ENCODE peak calls at places on chromosomes 5 and 9, in nine cellular contexts. One of them, this sample, is unnamed.

GRCh38 chr5:33702867-33703266 is 188.9 kb downstream of the ADAMTS12 start:
- DNase-seq in GM23248: no peak
- DNase-seq in fibroblast of lung: no peak
- DNase-seq in kidney: no peak
- DNase-seq in mesenchymal stem cell: no peak
- DNase-seq in SK-N-SH: no peak
- DNase-seq in IMR-90: no peak
- DNase-seq in neuronal stem cell: no peak
- DNase-seq in K562: no peak
- DNase-seq in this sample: no peak

GRCh38 chr5:143843461-143843860 is 31.5 kb downstream of the HMHB1 start:
- DNase-seq in GM23248: no peak
- DNase-seq in fibroblast of lung: no peak
- DNase-seq in kidney: no peak
- DNase-seq in mesenchymal stem cell: no peak
- DNase-seq in SK-N-SH: no peak
- DNase-seq in IMR-90: no peak
- DNase-seq in neuronal stem cell: no peak
- DNase-seq in K562: no peak
- DNase-seq in this sample: no peak

GRCh38 chr5:55636177-55636576 is 75.9 kb downstream of the SLC38A9 start:
- DNase-seq in GM23248: no peak
- DNase-seq in fibroblast of lung: no peak
- DNase-seq in kidney: no peak
- DNase-seq in mesenchymal stem cell: peak
- DNase-seq in SK-N-SH: peak
- DNase-seq in IMR-90: no peak
- DNase-seq in neuronal stem cell: no peak
- DNase-seq in K562: no peak
- DNase-seq in this sample: no peak

GRCh38 chr5:170306381-170306790 is 8.8 kb upstream of the LCP2 start:
- DNase-seq in GM23248: peak
- DNase-seq in fibroblast of lung: peak
- DNase-seq in kidney: no peak
- DNase-seq in mesenchymal stem cell: peak
- DNase-seq in SK-N-SH: no peak
- DNase-seq in IMR-90: peak
- DNase-seq in neuronal stem cell: no peak
- DNase-seq in K562: peak
- DNase-seq in this sample: no peak

GRCh38 chr5:127863610-127864395 is 160.6 kb downstream of the CCDC192 start:
- DNase-seq in GM23248: no peak
- DNase-seq in fibroblast of lung: peak
- DNase-seq in kidney: no peak
- DNase-seq in mesenchymal stem cell: no peak
- DNase-seq in SK-N-SH: no peak
- DNase-seq in IMR-90: peak
- DNase-seq in neuronal stem cell: no peak
- DNase-seq in K562: no peak
- DNase-seq in this sample: no peak

GRCh38 chr5:176153741-176154140 is 84.5 kb upstream of the SIMC1 start:
- DNase-seq in GM23248: peak
- DNase-seq in fibroblast of lung: peak
- DNase-seq in kidney: no peak
- DNase-seq in mesenchymal stem cell: no peak
- DNase-seq in SK-N-SH: peak
- DNase-seq in IMR-90: no peak
- DNase-seq in neuronal stem cell: no peak
- DNase-seq in K562: no peak
- DNase-seq in this sample: no peak

GRCh38 chr9:117729375-117729774 is 25.2 kb downstream of the TLR4 start:
- DNase-seq in GM23248: no peak
- DNase-seq in fibroblast of lung: no peak
- DNase-seq in kidney: no peak
- DNase-seq in mesenchymal stem cell: no peak
- DNase-seq in SK-N-SH: no peak
- DNase-seq in IMR-90: no peak
- DNase-seq in neuronal stem cell: no peak
- DNase-seq in K562: no peak
- DNase-seq in this sample: no peak

GRCh38 chr5:131609774-131610173 is 25.3 kb downstream of the RAPGEF6 start:
- DNase-seq in GM23248: no peak
- DNase-seq in fibroblast of lung: peak
- DNase-seq in kidney: no peak
- DNase-seq in mesenchymal stem cell: no peak
- DNase-seq in SK-N-SH: no peak
- DNase-seq in IMR-90: peak
- DNase-seq in neuronal stem cell: no peak
- DNase-seq in K562: no peak
- DNase-seq in this sample: no peak

GRCh38 chr5:180600554-180601041 is 9.3 kb upstream of the SCGB3A1 start:
- DNase-seq in GM23248: no peak
- DNase-seq in fibroblast of lung: no peak
- DNase-seq in kidney: peak
- DNase-seq in mesenchymal stem cell: no peak
- DNase-seq in SK-N-SH: peak
- DNase-seq in IMR-90: no peak
- DNase-seq in neuronal stem cell: no peak
- DNase-seq in K562: peak
- DNase-seq in this sample: no peak

GRCh38 chr9:4489562-4489918 is 728 bp upstream of the SLC1A1 start:
- DNase-seq in GM23248: peak
- DNase-seq in fibroblast of lung: peak
- DNase-seq in kidney: no peak
- DNase-seq in mesenchymal stem cell: no peak
- DNase-seq in SK-N-SH: peak
- DNase-seq in IMR-90: no peak
- DNase-seq in neuronal stem cell: no peak
- DNase-seq in K562: no peak
- DNase-seq in this sample: no peak

GRCh38 chr9:2576631-2577030 is 45.0 kb upstream of the VLDLR start:
- DNase-seq in GM23248: no peak
- DNase-seq in fibroblast of lung: no peak
- DNase-seq in kidney: no peak
- DNase-seq in mesenchymal stem cell: no peak
- DNase-seq in SK-N-SH: no peak
- DNase-seq in IMR-90: no peak
- DNase-seq in neuronal stem cell: no peak
- DNase-seq in K562: no peak
- DNase-seq in this sample: no peak

GRCh38 chr9:89256690-89257089 is 54.3 kb upstream of the CKS2 start:
- DNase-seq in GM23248: no peak
- DNase-seq in fibroblast of lung: no peak
- DNase-seq in kidney: no peak
- DNase-seq in mesenchymal stem cell: no peak
- DNase-seq in SK-N-SH: no peak
- DNase-seq in IMR-90: no peak
- DNase-seq in neuronal stem cell: no peak
- DNase-seq in K562: no peak
- DNase-seq in this sample: no peak

GRCh38 chr5:81183811-81184748 is 49.0 kb upstream of the CKMT2 start:
- DNase-seq in GM23248: no peak
- DNase-seq in fibroblast of lung: no peak
- DNase-seq in kidney: no peak
- DNase-seq in mesenchymal stem cell: peak
- DNase-seq in SK-N-SH: peak
- DNase-seq in IMR-90: no peak
- DNase-seq in neuronal stem cell: no peak
- DNase-seq in K562: no peak
- DNase-seq in this sample: no peak

GRCh38 chr5:63820557-63820956 is 141.7 kb downstream of the HTR1A start:
- DNase-seq in GM23248: no peak
- DNase-seq in fibroblast of lung: no peak
- DNase-seq in kidney: no peak
- DNase-seq in mesenchymal stem cell: no peak
- DNase-seq in SK-N-SH: no peak
- DNase-seq in IMR-90: no peak
- DNase-seq in neuronal stem cell: no peak
- DNase-seq in K562: no peak
- DNase-seq in this sample: no peak

DNA sequence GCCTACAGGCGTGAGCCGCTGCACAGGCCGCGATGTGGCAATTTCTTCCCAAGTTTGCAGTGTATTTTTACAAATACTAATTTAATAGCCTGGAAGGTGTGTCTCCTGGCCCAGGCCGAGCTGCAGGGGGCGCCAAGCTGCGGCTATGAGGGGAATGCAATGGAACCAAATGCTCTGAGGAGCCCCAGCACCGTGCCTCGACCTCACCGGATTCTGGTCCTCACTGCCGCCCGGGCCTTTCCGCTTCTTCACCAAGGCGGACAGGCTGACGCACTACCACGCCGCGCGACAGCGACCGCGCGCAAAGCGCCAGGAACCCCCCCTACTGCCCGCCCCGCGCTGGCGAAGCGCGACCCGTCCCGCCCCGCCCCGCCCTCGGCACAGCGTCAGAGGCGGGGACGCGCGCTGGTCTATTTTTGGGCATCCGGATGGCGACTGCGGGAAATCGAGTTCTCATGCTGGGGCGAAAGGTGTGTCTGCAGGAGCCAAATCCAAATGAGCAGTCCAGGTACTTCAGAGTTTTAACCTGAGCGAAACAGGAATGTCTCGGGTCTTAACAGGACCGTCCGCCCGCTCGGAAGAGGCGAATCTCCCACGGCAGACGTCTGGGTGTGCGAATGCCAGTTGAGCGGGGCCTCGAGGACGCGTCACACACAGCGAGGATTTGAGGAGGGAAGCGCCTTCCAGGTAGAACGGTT is 31.7 kb upstream of the PRXL2C start:
- DNase-seq in GM23248: peak
- DNase-seq in fibroblast of lung: peak
- DNase-seq in kidney: peak
- DNase-seq in mesenchymal stem cell: peak
- DNase-seq in SK-N-SH: peak
- DNase-seq in IMR-90: peak
- DNase-seq in neuronal stem cell: peak
- DNase-seq in K562: no peak
- DNase-seq in this sample: no peak
- H3K9ac ChIP-seq in GM23248: peak
- H3K9ac ChIP-seq in fibroblast of lung: no peak
- H3K9ac ChIP-seq in kidney: peak
- H3K9ac ChIP-seq in mesenchymal stem cell: peak
- H3K9ac ChIP-seq in SK-N-SH: no peak
- H3K9ac ChIP-seq in IMR-90: peak
- H3K9ac ChIP-seq in neuronal stem cell: peak
- H3K9ac ChIP-seq in K562: no peak
- H3K9ac ChIP-seq in this sample: no peak

GRCh38 chr9:91949946-91950664 is at the start of gene ROR2:
- DNase-seq in GM23248: peak
- DNase-seq in fibroblast of lung: peak
- DNase-seq in kidney: peak
- DNase-seq in mesenchymal stem cell: peak
- DNase-seq in SK-N-SH: peak
- DNase-seq in IMR-90: peak
- DNase-seq in neuronal stem cell: peak
- DNase-seq in K562: peak
- DNase-seq in this sample: no peak
- H3K27ac ChIP-seq in GM23248: peak
- H3K27ac ChIP-seq in fibroblast of lung: peak
- H3K27ac ChIP-seq in kidney: no peak
- H3K27ac ChIP-seq in mesenchymal stem cell: peak
- H3K27ac ChIP-seq in SK-N-SH: peak
- H3K27ac ChIP-seq in IMR-90: peak
- H3K27ac ChIP-seq in neuronal stem cell: peak
- H3K27ac ChIP-seq in K562: peak
- H3K27ac ChIP-seq in this sample: no peak

DNA sequence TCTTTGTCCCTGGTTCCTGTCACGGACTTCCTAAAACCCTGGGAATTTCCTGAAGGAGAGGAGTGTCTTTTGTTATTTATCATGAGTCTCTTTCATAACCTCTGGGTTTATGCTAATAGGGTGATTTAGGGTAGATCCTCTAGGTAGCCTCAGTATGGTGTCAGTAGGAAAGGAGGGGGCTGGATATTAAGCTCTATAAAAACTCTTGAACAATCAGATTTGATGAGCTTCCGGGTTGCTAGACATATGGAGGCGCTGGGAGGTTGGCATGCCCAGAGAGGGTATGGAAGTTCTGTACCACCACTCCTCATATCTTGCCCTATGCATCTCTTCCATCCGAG is 15.5 kb upstream of the PTBP3 start:
- DNase-seq in GM23248: peak
- DNase-seq in fibroblast of lung: no peak
- DNase-seq in kidney: no peak
- DNase-seq in mesenchymal stem cell: no peak
- DNase-seq in SK-N-SH: no peak
- DNase-seq in IMR-90: no peak
- DNase-seq in neuronal stem cell: no peak
- DNase-seq in K562: no peak
- DNase-seq in this sample: no peak
- H3K4me3 ChIP-seq in GM23248: peak
- H3K4me3 ChIP-seq in fibroblast of lung: no peak
- H3K4me3 ChIP-seq in kidney: peak
- H3K4me3 ChIP-seq in mesenchymal stem cell: peak
- H3K4me3 ChIP-seq in SK-N-SH: no peak
- H3K4me3 ChIP-seq in IMR-90: no peak
- H3K4me3 ChIP-seq in neuronal stem cell: no peak
- H3K4me3 ChIP-seq in K562: no peak
- H3K4me3 ChIP-seq in this sample: no peak

GRCh38 chr9:76592105-76593010 is 133.4 kb downstream of the GCNT1 start:
- DNase-seq in GM23248: peak
- DNase-seq in fibroblast of lung: peak
- DNase-seq in kidney: no peak
- DNase-seq in mesenchymal stem cell: no peak
- DNase-seq in SK-N-SH: no peak
- DNase-seq in IMR-90: no peak
- DNase-seq in neuronal stem cell: no peak
- DNase-seq in K562: no peak
- DNase-seq in this sample: no peak
- H3K9ac ChIP-seq in GM23248: no peak
- H3K9ac ChIP-seq in fibroblast of lung: no peak
- H3K9ac ChIP-seq in kidney: no peak
- H3K9ac ChIP-seq in mesenchymal stem cell: peak
- H3K9ac ChIP-seq in SK-N-SH: no peak
- H3K9ac ChIP-seq in IMR-90: no peak
- H3K9ac ChIP-seq in neuronal stem cell: no peak
- H3K9ac ChIP-seq in K562: no peak
- H3K9ac ChIP-seq in this sample: no peak

This sample was measured in keratinocyte.